ENCODE peak calls at places on chromosomes 12 and 14, in five cellular contexts. J, R, W, P and Z are unnamed samples.

GRCh38 chr12:106924458-106924857 is 31.2 kb upstream of the TMEM263 start:
- DNase-seq in J (no peak), R (no peak), W (no peak), P (no peak), Z (no peak)

GRCh38 chr14:68705741-68706283 is 87.1 kb downstream of the ZFP36L1 start:
- DNase-seq in J (no peak), R (no peak), P (no peak), W (peak), Z (no peak)

GRCh38 chr12:90333939-90334338 is 621.0 kb downstream of the CCER1 start:
- DNase-seq in P (no peak), W (no peak), J (no peak), R (no peak), Z (no peak)

GRCh38 chr12:70664463-70664862 is 27.2 kb upstream of the PTPRB start:
- DNase-seq in P (no peak), R (no peak), J (peak), W (no peak), Z (no peak)

GRCh38 chr12:123681605-123682004 is 10.7 kb downstream of the TCTN2 start:
- DNase-seq in R (no peak), P (no peak), J (no peak), W (no peak), Z (peak)

GRCh38 chr14:38290601-38291190 is 34.8 kb upstream of the CLEC14A start:
- DNase-seq in R (no peak), J (no peak), P (peak), W (no peak), Z (no peak)

GRCh38 chr12:71870409-71870808 is 30.9 kb downstream of the TBC1D15 start:
- DNase-seq in J (no peak), P (no peak), W (no peak), R (no peak), Z (peak)

GRCh38 chr12:70305794-70306193 is 60.3 kb upstream of the KCNMB4 start:
- DNase-seq in R (no peak), J (no peak), P (no peak), W (no peak), Z (no peak)

GRCh38 chr12:48061943-48062719 is 43.7 kb downstream of the SENP1 start:
- DNase-seq in P (no peak), W (no peak), J (no peak), R (no peak), Z (no peak)

GRCh38 chr14:68309631-68310030 is 483.2 kb downstream of the ZFP36L1 start:
- DNase-seq in W (no peak), J (no peak), P (no peak), R (no peak), Z (no peak)

GRCh38 chr14:99562848-99563748 is 40.9 kb downstream of the CCDC85C start:
- DNase-seq in J (peak), R (peak), W (peak), P (peak), Z (no peak)
- TF ChIP-seq ESRRA in J (no peak), R (no peak), W (no peak), P (no peak), Z (no peak)

DNA sequence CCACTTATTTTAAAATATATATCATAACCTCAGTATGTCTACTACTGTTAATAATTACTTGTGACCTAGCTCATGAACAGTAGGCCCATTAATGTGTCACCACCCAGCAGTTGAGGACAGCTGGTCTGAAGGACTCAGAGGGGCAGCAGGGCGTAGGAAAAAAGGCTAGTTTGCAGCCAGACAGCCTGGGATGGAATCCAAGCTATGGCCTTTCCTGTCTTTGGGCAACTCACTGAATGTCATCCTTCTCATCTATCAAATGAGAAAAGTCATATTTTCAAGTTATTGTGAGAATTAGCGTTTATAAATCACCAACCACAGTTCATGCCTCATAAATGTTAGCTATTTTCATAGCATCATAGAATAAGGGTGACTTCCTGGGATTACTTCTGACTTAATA is 12.3 kb downstream of the DENND5B start:
- DNase-seq in W (no peak), J (no peak), P (no peak), R (no peak), Z (no peak)
- TF ChIP-seq ESRRA in W (no peak), J (no peak), P (no peak), R (no peak), Z (no peak)

DNA sequence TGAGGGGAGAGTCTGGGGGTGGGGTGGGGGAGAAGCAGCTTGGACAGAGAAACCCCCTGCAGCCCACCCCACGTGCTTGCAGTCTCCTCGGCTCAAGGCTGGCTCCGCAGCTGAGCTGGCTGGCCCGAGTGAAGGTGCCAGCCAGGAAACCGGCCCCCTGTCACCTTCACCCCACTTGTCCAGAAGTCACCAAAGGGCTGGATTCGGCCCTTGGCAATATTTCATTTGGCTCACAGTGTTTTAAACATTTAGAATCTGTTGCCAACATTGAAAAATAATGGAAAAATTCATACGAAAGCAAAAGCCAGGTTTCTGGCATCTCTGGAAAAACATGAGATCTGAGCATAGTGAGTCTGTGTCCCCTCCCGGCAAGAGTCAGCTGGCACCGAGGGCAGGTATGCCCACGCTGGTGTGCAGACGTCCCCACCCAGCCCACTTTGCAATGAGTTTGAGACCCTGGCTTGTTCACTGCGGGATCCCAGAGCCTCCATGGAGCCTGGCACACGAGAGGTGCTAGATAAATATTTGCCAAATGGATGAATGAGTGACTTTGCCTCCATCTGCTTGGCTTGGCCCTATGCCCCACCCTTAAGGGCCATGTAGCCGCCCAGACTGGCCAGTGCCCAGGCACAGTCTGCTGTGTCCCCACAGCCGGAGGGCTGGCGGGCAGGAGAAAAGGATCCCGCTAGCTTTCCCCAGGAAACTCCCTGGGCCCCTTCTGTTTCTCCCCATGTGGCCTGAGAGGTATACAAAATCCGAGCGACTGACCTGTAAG is 18.2 kb downstream of the MSI1 start:
- DNase-seq in R (no peak), J (no peak), P (no peak), W (no peak), Z (no peak)
- TF ChIP-seq ESRRA in R (no peak), J (no peak), P (no peak), W (no peak), Z (no peak)

DNA sequence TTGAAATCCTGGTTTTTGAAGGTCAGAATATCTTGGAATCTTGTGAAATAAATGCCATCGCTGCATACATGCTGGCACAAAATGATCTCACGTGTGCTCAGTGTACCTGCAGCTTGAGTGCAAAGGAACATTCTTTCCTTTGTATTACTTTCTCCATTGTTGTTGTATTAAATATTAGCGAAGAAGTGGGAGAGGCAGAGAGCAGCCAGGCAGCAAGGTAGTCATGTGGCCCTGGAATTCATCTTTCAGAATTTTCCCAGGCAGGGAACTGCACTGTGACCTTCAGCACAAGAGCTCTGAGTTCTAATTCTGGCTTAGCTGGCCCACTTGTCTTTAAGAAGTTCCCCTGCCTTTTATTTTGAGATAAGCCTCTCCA is 145.5 kb downstream of the PRKCH start:
- DNase-seq in W (no peak), J (no peak), P (no peak), R (no peak), Z (no peak)
- TF ChIP-seq ESRRA in W (no peak), J (no peak), P (no peak), R (no peak), Z (no peak)